ENCODE peak calls at places on chromosomes 5 and 9, in five cellular contexts. Y is esophagus squamous epithelium; V is tibial artery; A is CD4-positive, alpha-beta memory T cell; D is neural progenitor cell. L is an unnamed sample.

GRCh38 chr9:103319979-103320378 is 324.8 kb downstream of the CYLC2 start:
- DNase-seq in A (no peak), D (no peak), V (no peak), Y (no peak), L (no peak)

GRCh38 chr5:95734916-95735315 is 3.8 kb downstream of the RHOBTB3 start:
- DNase-seq in D (no peak), A (no peak), V (no peak), Y (no peak), L (no peak)

GRCh38 chr9:96071245-96072124 is 196.0 kb downstream of the ERCC6L2 start:
- DNase-seq in D (peak; percentile 67), V (no peak), A (no peak), Y (no peak), L (peak; percentile 56)

GRCh38 chr5:81779935-81780266 is 29.0 kb upstream of the SSBP2 start:
- DNase-seq in A (no peak), D (no peak), V (no peak), Y (no peak), L (no peak)

GRCh38 chr9:68733021-68733405 is 28.0 kb downstream of the PIP5K1B start:
- DNase-seq in Y (no peak), D (no peak), V (no peak), A (no peak), L (no peak)

GRCh38 chr9:112176410-112177010 is 1.4 kb upstream of the SUSD1 start:
- DNase-seq in Y (no peak), V (no peak), D (no peak), A (peak; percentile 48), L (no peak)

GRCh38 chr5:151492729-151493128 is 45.3 kb downstream of the SLC36A1 start:
- DNase-seq in V (no peak), Y (no peak), A (no peak), D (no peak), L (no peak)

GRCh38 chr5:21049900-21050299 is 1061.9 kb upstream of the CDH18 start:
- DNase-seq in A (no peak), V (no peak), Y (no peak), D (no peak), L (no peak)

GRCh38 chr9:16521868-16522381 is 348.5 kb downstream of the BNC2 start:
- DNase-seq in D (no peak), V (peak; percentile 62), A (no peak), Y (no peak), L (peak; percentile 83)

GRCh38 chr5:127871448-127872153 is 168.4 kb downstream of the CCDC192 start:
- DNase-seq in Y (no peak), V (no peak), D (no peak), A (no peak), L (no peak)

GRCh38 chr9:122268041-122268814 is 3.5 kb downstream of the MRRF start:
- DNase-seq in Y (no peak), A (no peak), V (no peak), D (no peak), L (no peak)

GRCh38 chr5:61330879-61331406 is 1.1 kb upstream of the ZSWIM6 start:
- DNase-seq in D (peak; percentile 73), Y (peak; percentile 29), V (peak; percentile 63), A (peak; percentile 82), L (peak; percentile 77)

GRCh38 chr9:124220551-124221451 is 36.9 kb upstream of the NEK6 start:
- DNase-seq in V (peak; percentile 46), Y (no peak), D (no peak), A (no peak), L (no peak)

GRCh38 chr9:117555964-117556629 is 141.2 kb upstream of the ASTN2 start:
- DNase-seq in Y (no peak), D (peak; percentile 70), V (peak; percentile 27), A (no peak), L (peak; percentile 81)

GRCh38 chr9:90827181-90827866 is 25.7 kb downstream of the SYK start:
- DNase-seq in V (peak; percentile 39), D (no peak), Y (no peak), A (no peak), L (no peak)

GRCh38 chr5:33890633-33891032 is 1.2 kb downstream of the ADAMTS12 start:
- DNase-seq in Y (no peak), D (peak; percentile 46), V (no peak), A (no peak), L (peak; percentile 35)

GRCh38 chr5:96330532-96331140 is 102.4 kb downstream of the PCSK1 start:
- DNase-seq in A (no peak), V (no peak), D (no peak), Y (no peak), L (no peak)

GRCh38 chr9:40914772-40915659 is 213.5 kb downstream of the FOXD4L6 start:
- DNase-seq in D (no peak), Y (no peak), V (no peak), A (no peak), L (no peak)

GRCh38 chr5:39106332-39106731 is 32.1 kb upstream of the RICTOR start:
- DNase-seq in D (no peak), A (peak; percentile 19), V (no peak), Y (no peak), L (no peak)

GRCh38 chr5:170769236-170769635 is 14.3 kb upstream of the GABRP start:
- DNase-seq in V (no peak), D (no peak), Y (no peak), A (no peak), L (no peak)

GRCh38 chr5:57434227-57434640 is 48.4 kb downstream of the ACTBL2 start:
- DNase-seq in D (peak; percentile 55), Y (no peak), V (no peak), A (no peak), L (no peak)

GRCh38 chr5:57456056-57456455 is 26.6 kb downstream of the ACTBL2 start:
- DNase-seq in V (no peak), D (no peak), A (no peak), Y (no peak), L (no peak)

GRCh38 chr9:90969021-90969675 is 167.5 kb downstream of the SYK start:
- DNase-seq in Y (no peak), D (no peak), V (no peak), A (no peak), L (no peak)

GRCh38 chr5:180330810-180331646 is 22.1 kb downstream of the GFPT2 start:
- DNase-seq in D (no peak), Y (no peak), V (peak; percentile 87), A (no peak), L (no peak)

GRCh38 chr5:135584918-135585317 is 6.1 kb upstream of the CXCL14 start:
- DNase-seq in A (no peak), Y (no peak), D (no peak), V (no peak), L (no peak)

GRCh38 chr9:113511047-113511521 is 47.6 kb downstream of the RGS3 start:
- DNase-seq in A (no peak), D (no peak), V (no peak), Y (no peak), L (no peak)

GRCh38 chr5:102782245-102782872 is 27.3 kb downstream of the PAM start:
- DNase-seq in Y (no peak), D (no peak), A (no peak), V (no peak), L (no peak)

GRCh38 chr9:75186767-75187380 is 98.6 kb downstream of the OSTF1 start:
- DNase-seq in A (peak; percentile 39), Y (no peak), D (no peak), V (no peak), L (peak; percentile 51)

GRCh38 chr5:179762079-179762780 is 29.6 kb downstream of the MAML1 start:
- DNase-seq in D (no peak), A (peak; percentile 23), Y (no peak), V (no peak), L (peak; percentile 38)

GRCh38 chr5:7078901-7079300 is 317.0 kb upstream of the ADCY2 start:
- DNase-seq in Y (no peak), A (no peak), D (peak; percentile 66), V (no peak), L (no peak)

GRCh38 chr5:157827429-157827828 is 31.5 kb downstream of the CLINT1 start:
- DNase-seq in V (no peak), D (no peak), Y (no peak), A (no peak), L (no peak)

GRCh38 chr5:29197636-29198035 is 1995.8 kb upstream of the CDH6 start:
- DNase-seq in A (no peak), V (no peak), D (no peak), Y (no peak), L (no peak)

GRCh38 chr5:135007749-135008363 is 26.2 kb downstream of the PITX1 start:
- DNase-seq in A (no peak), Y (no peak), V (no peak), D (no peak), L (no peak)

GRCh38 chr5:111266491-111266890 is 42.3 kb downstream of the CAMK4 start:
- DNase-seq in V (no peak), A (no peak), D (no peak), Y (no peak), L (peak; percentile 16)

GRCh38 chr9:70540016-70540415 is 125.6 kb upstream of the KLF9 start:
- DNase-seq in Y (no peak), A (no peak), D (no peak), V (no peak), L (no peak)

GRCh38 chr9:34493972-34494535 is 28.7 kb downstream of the ENHO start:
- DNase-seq in Y (no peak), V (peak; percentile 41), A (peak; percentile 8), D (peak; percentile 84), L (peak; percentile 47)

GRCh38 chr5:150137997-150138396 is 17.6 kb downstream of the PDGFRB start:
- DNase-seq in D (no peak), A (no peak), Y (no peak), V (peak; percentile 70), L (no peak)
- H3K4me1 ChIP-seq in D (peaks cover 55% of the 10 kb centered on the region), A (no peaks in the 10 kb centered on the region), Y (peaks cover 100% of the 10 kb centered on the region), V (peaks cover 95% of the 10 kb centered on the region), L (peaks cover 59% of the 10 kb centered on the region)

GRCh38 chr5:169424279-169424955 is 123.5 kb upstream of the SLIT3 start:
- DNase-seq in D (no peak), V (no peak), Y (no peak), A (no peak), L (no peak)
- H3K4me3 ChIP-seq in D (no peak overlapping the region), V (no peak overlapping the region), Y (no peak overlapping the region), A (no peak overlapping the region), L (no peak overlapping the region)

GRCh38 chr9:35914307-35914807 is 5.1 kb downstream of the SPAAR start:
- DNase-seq in D (peak; percentile 74), A (no peak), V (no peak), Y (no peak), L (peak; percentile 41)
- H3K4me1 ChIP-seq in D (no peaks in the 10 kb centered on the region), A (peaks cover 38% of the 10 kb centered on the region), V (peaks cover 74% of the 10 kb centered on the region), Y (peaks cover 57% of the 10 kb centered on the region), L (peaks cover 4% of the 10 kb centered on the region)

GRCh38 chr9:128901822-128902221 is 19.0 kb upstream of the PHYHD1 start:
- DNase-seq in Y (no peak), D (no peak), V (no peak), A (no peak), L (no peak)

GRCh38 chr9:128898845-128899565 is 17.1 kb downstream of the LRRC8A start:
- DNase-seq in V (no peak), Y (no peak), D (no peak), A (peak; percentile 24), L (no peak)

GRCh38 chr9:128901379-128901778 is 19.4 kb upstream of the PHYHD1 start:
- DNase-seq in A (no peak), V (no peak), D (no peak), Y (no peak), L (no peak)

GRCh38 chr9:128898382-128898781 is 16.4 kb downstream of the LRRC8A start:
- DNase-seq in A (peak; percentile 8), D (no peak), Y (no peak), V (no peak), L (no peak)

GRCh38 chr9:128899566-128900322 is 17.8 kb downstream of the LRRC8A start:
- DNase-seq in A (peak; percentile 26), Y (no peak), D (no peak), V (no peak), L (no peak)
- H3K4me3 ChIP-seq in A (no peak overlapping the region), Y (no peak overlapping the region), D (no peak overlapping the region), V (no peak overlapping the region), L (no peak overlapping the region)